ENCODE peak calls at places on chromosomes 6 and 20, in four cellular contexts. U is MM.1S, T is neural progenitor cell, I is ovary. D is an unnamed sample. For H3K4me1, the result is how much of the 10 kb centered on the place peaks cover.

GRCh38 chr6:167279766-167280440 is 11.2 kb upstream of the UNC93A start:
- DNase-seq in U (no peak), T (no peak), I (no peak), D (no peak)

GRCh38 chr6:1312444-1313363 is 806 bp downstream of the FOXQ1 start:
- DNase-seq in U (no peak), T (peak), I (no peak), D (no peak)

GRCh38 chr6:45556828-45557227 is 179.1 kb upstream of the SUPT3H start:
- DNase-seq in U (no peak), T (no peak), I (no peak), D (no peak)

GRCh38 chr6:113094781-113095180 is 747.7 kb downstream of the RFPL4B start:
- DNase-seq in U (no peak), T (no peak), I (no peak), D (no peak)

GRCh38 chr6:154731296-154732218 is 1.7 kb upstream of the SCAF8 start:
- DNase-seq in U (no peak), T (no peak), I (no peak), D (no peak)

GRCh38 chr6:15365273-15365687 is 119.4 kb downstream of the JARID2 start:
- DNase-seq in U (no peak), T (peak), I (peak), D (peak)

GRCh38 chr6:138958595-138958994 is 29.5 kb downstream of the REPS1 start:
- DNase-seq in U (no peak), T (no peak), I (no peak), D (no peak)

GRCh38 chr6:143140767-143141166 is 80.1 kb downstream of the AIG1 start:
- DNase-seq in U (no peak), T (no peak), I (no peak), D (no peak)

GRCh38 chr20:41135187-41135887 is 2.0 kb upstream of the PLCG1 start:
- DNase-seq in U (peak), T (peak), I (no peak), D (no peak)

GRCh38 chr6:143746202-143747119 is 68.7 kb downstream of the PHACTR2 start:
- DNase-seq in U (no peak), T (no peak), I (no peak), D (no peak)

GRCh38 chr6:8321671-8322404 is 113.5 kb downstream of the SLC35B3 start:
- DNase-seq in U (no peak), T (no peak), I (no peak), D (no peak)

GRCh38 chr20:62142252-62143117 is 709 bp downstream of the PSMA7 start:
- DNase-seq in U (peak), T (peak), I (no peak), D (no peak)

GRCh38 chr20:58851221-58851968 is 693 bp upstream of the GNAS-AS1 start:
- DNase-seq in U (no peak), T (peak), I (no peak), D (no peak)

GRCh38 chr6:138815797-138816528 is 20.1 kb downstream of the ECT2L start:
- DNase-seq in U (peak), T (peak), I (no peak), D (no peak)

GRCh38 chr20:2688041-2688591 is 4.5 kb upstream of the EBF4 start:
- DNase-seq in U (peak), T (peak), I (peak), D (peak)

GRCh38 chr20:33790571-33790970 is 20.6 kb upstream of the CHMP4B start:
- DNase-seq in U (no peak), T (no peak), I (no peak), D (no peak)

GRCh38 chr6:143940011-143940597 is 68.0 kb downstream of the PLAGL1 start:
- DNase-seq in U (peak), T (peak), I (peak), D (no peak)

GRCh38 chr6:81787313-81788068 is 35.0 kb upstream of the TENT5A start:
- DNase-seq in U (no peak), T (no peak), I (no peak), D (no peak)

GRCh38 chr6:47042238-47042843 is at the start of gene ADGRF1:
- DNase-seq in U (no peak), T (no peak), I (no peak), D (peak)

GRCh38 chr6:22980446-22980845 is 411.1 kb downstream of the HDGFL1 start:
- DNase-seq in U (no peak), T (no peak), I (no peak), D (no peak)

GRCh38 chr6:136209496-136209895 is 40.6 kb downstream of the MTFR2 start:
- DNase-seq in U (no peak), T (no peak), I (no peak), D (no peak)

GRCh38 chr6:73394577-73395354 is at the start of gene DDX43:
- DNase-seq in U (no peak), T (no peak), I (peak), D (peak)

GRCh38 chr6:85640806-85641205 is 1.9 kb downstream of the SYNCRIP start:
- DNase-seq in U (no peak), T (no peak), I (no peak), D (no peak)
- H3K4me1 ChIP-seq in U (under half), T (under half), I (under half), D (under half)

GRCh38 chr6:119347466-119348307 is 1.9 kb downstream of the MAN1A1 start:
- DNase-seq in U (peak), T (no peak), I (peak), D (peak)

GRCh38 chr6:119345114-119345513 is 4.4 kb downstream of the MAN1A1 start:
- DNase-seq in U (no peak), T (no peak), I (no peak), D (no peak)

GRCh38 chr6:119346914-119347313 is 2.6 kb downstream of the MAN1A1 start:
- DNase-seq in U (no peak), T (no peak), I (no peak), D (no peak)

GRCh38 chr6:119348308-119349040 is 1.1 kb downstream of the MAN1A1 start:
- DNase-seq in U (peak), T (peak), I (peak), D (no peak)

GRCh38 chr6:119346450-119346849 is 3.1 kb downstream of the MAN1A1 start:
- DNase-seq in U (no peak), T (no peak), I (no peak), D (no peak)
- H3K4me3 ChIP-seq in U (peak), T (no peak), I (peak), D (peak)

GRCh38 chr6:27139753-27140522 is 107.6 kb upstream of the PRSS16 start:
- DNase-seq in U (peak), T (no peak), I (no peak), D (no peak)
- H3K4me1 ChIP-seq in U (under half), T (under half), I (under half), D (under half)

GRCh38 chr6:10529231-10529801 is 8.2 kb downstream of the GCNT2 start:
- DNase-seq in U (no peak), T (no peak), I (no peak), D (peak)
- H3K4me3 ChIP-seq in U (peak), T (no peak), I (peak), D (peak)

GRCh38 chr6:43127180-43127579 is 43.9 kb upstream of the SRF start:
- DNase-seq in U (no peak), T (no peak), I (no peak), D (no peak)

GRCh38 chr6:43123691-43124314 is 47.3 kb upstream of the SRF start:
- DNase-seq in U (no peak), T (no peak), I (peak), D (no peak)

GRCh38 chr6:43125555-43125954 is 45.5 kb upstream of the SRF start:
- DNase-seq in U (no peak), T (no peak), I (no peak), D (no peak)

GRCh38 chr6:43124481-43124880 is 46.6 kb upstream of the SRF start:
- DNase-seq in U (no peak), T (no peak), I (no peak), D (no peak)

DNA sequence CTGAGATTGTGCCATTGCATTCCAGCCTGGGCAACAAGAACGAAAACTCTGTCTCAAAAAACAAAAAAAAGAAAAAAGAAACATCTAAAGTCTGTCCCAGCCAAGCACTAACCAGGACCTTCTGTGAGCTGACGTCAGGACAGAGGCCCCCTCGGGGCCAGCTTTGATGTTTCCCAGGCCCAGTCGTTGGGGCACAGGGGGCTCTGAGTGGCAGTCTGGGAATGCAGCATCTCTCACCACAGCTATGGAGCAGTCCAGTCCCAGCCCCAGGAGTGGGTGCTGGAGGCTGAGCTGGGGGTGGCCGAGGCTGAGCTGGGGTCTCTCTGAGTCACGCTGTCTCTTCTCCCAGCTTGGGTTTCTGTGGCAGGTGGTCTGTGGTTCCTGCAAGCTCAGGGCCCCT is 46.0 kb upstream of the SRF start:
- DNase-seq in U (no peak), T (no peak), I (peak), D (no peak)
- H3K4me1 ChIP-seq in U (under half), T (under half), I (under half), D (under half)

D was measured in lung.